ENCODE peak calls at places on chromosomes 5 and 9, in four cellular contexts. One of them, this sample, is unnamed.

GRCh38 chr5:66477591-66477990 is 118.6 kb upstream of the MAST4 start:
- DNase-seq in GM12892: no peak
- DNase-seq in H1: no peak
- DNase-seq in HepG2: no peak
- DNase-seq in this sample: no peak

GRCh38 chr5:170552486-170553122 is 48.8 kb downstream of the KCNIP1 start:
- DNase-seq in GM12892: no peak
- DNase-seq in H1: peak; percentile 25
- DNase-seq in HepG2: no peak
- DNase-seq in this sample: no peak

GRCh38 chr5:154244476-154244875 is 53.9 kb downstream of the GALNT10 start:
- DNase-seq in GM12892: no peak
- DNase-seq in H1: no peak
- DNase-seq in HepG2: no peak
- DNase-seq in this sample: no peak

GRCh38 chr5:179338123-179338676 is 7.1 kb downstream of the ADAMTS2 start:
- DNase-seq in GM12892: no peak
- DNase-seq in H1: no peak
- DNase-seq in HepG2: no peak
- DNase-seq in this sample: no peak

GRCh38 chr5:89827388-89827787 is 582.2 kb downstream of the CETN3 start:
- DNase-seq in GM12892: no peak
- DNase-seq in H1: no peak
- DNase-seq in HepG2: no peak
- DNase-seq in this sample: no peak

GRCh38 chr5:87340716-87341115 is 72.0 kb downstream of the CCNH start:
- DNase-seq in GM12892: no peak
- DNase-seq in H1: no peak
- DNase-seq in HepG2: no peak
- DNase-seq in this sample: no peak

GRCh38 chr5:11222169-11222568 is 461.1 kb upstream of the DAP start:
- DNase-seq in GM12892: no peak
- DNase-seq in H1: no peak
- DNase-seq in HepG2: no peak
- DNase-seq in this sample: no peak

GRCh38 chr5:132054697-132055440 is 5.6 kb upstream of the IL3 start:
- DNase-seq in GM12892: no peak
- DNase-seq in H1: no peak
- DNase-seq in HepG2: no peak
- DNase-seq in this sample: no peak

GRCh38 chr9:136665111-136665703 is 2.5 kb downstream of the EGFL7 start:
- DNase-seq in GM12892: peak; percentile 65
- DNase-seq in H1: no peak
- DNase-seq in HepG2: no peak
- DNase-seq in this sample: peak; percentile 79

GRCh38 chr9:15178621-15179020 is 128.4 kb downstream of the TTC39B start:
- DNase-seq in GM12892: no peak
- DNase-seq in H1: no peak
- DNase-seq in HepG2: no peak
- DNase-seq in this sample: no peak

GRCh38 chr5:108341866-108342265 is 40.0 kb downstream of the FBXL17 start:
- DNase-seq in GM12892: no peak
- DNase-seq in H1: no peak
- DNase-seq in HepG2: no peak
- DNase-seq in this sample: no peak

GRCh38 chr9:22208846-22209585 is 199.9 kb upstream of the CDKN2B start:
- DNase-seq in GM12892: no peak
- DNase-seq in H1: no peak
- DNase-seq in HepG2: no peak
- DNase-seq in this sample: no peak

GRCh38 chr9:132849168-132849831 is 28.8 kb downstream of the AK8 start:
- DNase-seq in GM12892: no peak
- DNase-seq in H1: no peak
- DNase-seq in HepG2: no peak
- DNase-seq in this sample: no peak

GRCh38 chr5:157761690-157762611 is 18.4 kb downstream of the LSM11 start:
- DNase-seq in GM12892: peak; percentile 34
- DNase-seq in H1: no peak
- DNase-seq in HepG2: peak; percentile 60
- DNase-seq in this sample: peak; percentile 42

GRCh38 chr9:134168731-134169130 is 4.4 kb upstream of the RNU6ATAC start:
- DNase-seq in GM12892: no peak
- DNase-seq in H1: no peak
- DNase-seq in HepG2: peak; percentile 17
- DNase-seq in this sample: no peak

GRCh38 chr9:76036762-76037161 is 146.3 kb downstream of the PCSK5 start:
- DNase-seq in GM12892: no peak
- DNase-seq in H1: no peak
- DNase-seq in HepG2: no peak
- DNase-seq in this sample: no peak

GRCh38 chr5:138334867-138335447 is 3.1 kb upstream of the FAM53C start:
- DNase-seq in GM12892: no peak
- DNase-seq in H1: no peak
- DNase-seq in HepG2: no peak
- DNase-seq in this sample: no peak

GRCh38 chr5:35015063-35015462 is 32.7 kb downstream of the AGXT2 start:
- DNase-seq in GM12892: no peak
- DNase-seq in H1: no peak
- DNase-seq in HepG2: no peak
- DNase-seq in this sample: no peak

DNA sequence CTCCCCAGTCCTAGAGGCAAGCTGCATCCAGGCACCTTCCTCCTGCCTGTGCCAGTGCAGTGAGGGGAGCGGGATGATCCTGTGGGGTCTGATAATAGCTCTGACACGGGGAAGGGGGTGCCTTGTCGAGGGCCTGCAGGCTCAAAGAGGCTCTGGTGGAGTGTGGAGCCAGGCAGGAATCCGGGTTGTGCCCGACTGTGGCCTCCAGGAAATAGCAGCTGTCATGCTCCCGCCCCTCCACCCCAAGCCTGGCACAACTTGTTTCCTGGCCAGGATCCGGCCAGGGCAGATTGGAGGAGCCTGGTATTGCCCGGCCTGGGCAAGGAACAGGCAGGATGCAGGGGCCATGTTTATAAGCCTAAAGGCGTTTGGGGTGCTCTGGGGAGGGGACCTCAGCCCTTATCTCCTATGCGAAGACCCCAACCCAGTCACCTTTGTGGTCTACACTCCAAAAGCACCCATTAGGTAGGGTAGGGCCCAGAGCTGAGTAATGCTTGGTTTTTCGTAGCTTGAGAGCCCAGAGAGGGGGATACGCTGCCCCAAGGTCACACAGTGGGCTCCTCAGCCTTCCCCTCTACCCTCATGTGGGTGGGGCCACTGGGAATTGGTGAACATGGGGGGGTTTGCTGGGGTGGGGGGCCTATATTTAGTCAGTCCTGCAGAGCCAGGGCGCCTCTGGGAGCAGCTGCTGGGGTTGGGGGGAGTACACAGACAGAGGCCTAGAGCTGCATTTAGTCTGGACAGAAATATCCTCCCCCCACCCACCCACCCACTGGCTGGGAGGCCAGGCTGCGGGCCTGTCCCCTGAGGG is 12.2 kb downstream of the CXXC5 start:
- DNase-seq in GM12892: no peak
- DNase-seq in H1: no peak
- DNase-seq in HepG2: no peak
- DNase-seq in this sample: no peak
- TF ChIP-seq TAF1 in GM12892: no peak
- TF ChIP-seq TAF1 in H1: no peak
- TF ChIP-seq TAF1 in HepG2: no peak
- TF ChIP-seq TAF1 in this sample: no peak

GRCh38 chr5:124746916-124747769 is 704 bp upstream of the ZNF608 start:
- DNase-seq in GM12892: no peak
- DNase-seq in H1: no peak
- DNase-seq in HepG2: peak; percentile 57
- DNase-seq in this sample: no peak

GRCh38 chr5:124744170-124744911 is 2.1 kb downstream of the ZNF608 start:
- DNase-seq in GM12892: no peak
- DNase-seq in H1: no peak
- DNase-seq in HepG2: no peak
- DNase-seq in this sample: no peak

GRCh38 chr5:124747770-124748686 is 1.6 kb upstream of the ZNF608 start:
- DNase-seq in GM12892: no peak
- DNase-seq in H1: no peak
- DNase-seq in HepG2: no peak
- DNase-seq in this sample: no peak

GRCh38 chr5:124745367-124746251 is 830 bp downstream of the ZNF608 start:
- DNase-seq in GM12892: no peak
- DNase-seq in H1: no peak
- DNase-seq in HepG2: no peak
- DNase-seq in this sample: no peak

DNA sequence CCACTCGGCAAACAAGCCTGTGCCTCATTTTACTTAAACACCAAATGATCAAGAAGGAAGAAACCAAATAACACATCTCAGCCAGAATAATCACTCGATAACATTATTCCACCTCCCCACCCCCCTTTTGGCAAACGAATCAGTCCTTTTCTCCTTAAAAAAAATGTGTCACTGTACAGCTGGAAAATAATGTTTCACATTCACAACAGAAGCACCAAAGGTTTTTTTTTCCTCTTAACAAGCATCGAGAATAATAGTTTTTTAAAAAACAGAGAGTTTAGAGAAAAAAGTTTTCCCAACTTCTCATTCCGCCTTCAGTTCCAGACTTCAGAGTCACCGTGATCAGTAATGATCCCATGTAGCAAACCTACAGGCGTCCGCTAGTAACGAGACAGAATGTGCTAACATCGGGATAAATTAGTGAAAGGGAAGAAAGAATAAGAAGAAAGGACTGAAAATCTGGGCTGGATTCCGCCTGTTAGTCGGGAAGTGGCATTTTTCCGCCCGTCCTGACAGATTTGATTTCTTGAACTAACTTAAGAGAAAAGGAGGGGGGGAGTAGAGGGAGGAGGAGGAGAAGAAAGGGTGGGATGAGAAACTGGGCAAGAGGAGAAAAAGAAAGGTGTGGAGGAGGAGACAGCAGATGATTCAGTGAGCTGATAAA is at the start of gene ZNF608:
- DNase-seq in GM12892: no peak
- DNase-seq in H1: no peak
- DNase-seq in HepG2: peak; percentile 6
- DNase-seq in this sample: no peak
- TF ChIP-seq TAF1 in GM12892: no peak
- TF ChIP-seq TAF1 in H1: no peak
- TF ChIP-seq TAF1 in HepG2: no peak
- TF ChIP-seq TAF1 in this sample: no peak

DNA sequence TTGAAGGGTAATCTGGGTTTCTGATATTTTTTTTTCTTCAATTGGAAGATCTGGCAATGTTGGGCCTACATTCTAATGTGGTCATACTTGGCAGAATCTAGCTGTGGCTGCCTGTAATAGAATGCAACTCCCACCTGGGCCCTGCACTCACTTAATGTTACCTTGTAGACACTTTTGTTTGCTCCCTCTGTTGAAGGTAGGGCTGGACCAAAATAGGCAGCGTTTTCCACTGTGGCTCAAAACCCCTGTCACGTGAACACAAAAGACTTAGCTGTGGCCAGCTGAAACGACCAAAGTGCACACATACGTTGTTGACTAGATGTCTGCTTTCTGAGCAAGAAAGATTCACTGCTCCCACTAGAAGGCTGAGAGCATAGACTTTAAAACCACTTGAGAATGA is 117.6 kb upstream of the HMHB1 start:
- DNase-seq in GM12892: no peak
- DNase-seq in H1: no peak
- DNase-seq in HepG2: peak; percentile 67
- DNase-seq in this sample: no peak
- TF ChIP-seq TAF1 in GM12892: no peak
- TF ChIP-seq TAF1 in H1: no peak
- TF ChIP-seq TAF1 in HepG2: no peak
- TF ChIP-seq TAF1 in this sample: no peak

GRCh38 chr9:16207161-16207560 is 654.3 kb downstream of the CCDC171 start:
- DNase-seq in GM12892: no peak
- DNase-seq in H1: no peak
- DNase-seq in HepG2: no peak
- DNase-seq in this sample: no peak
- TF ChIP-seq TAF1 in GM12892: no peak
- TF ChIP-seq TAF1 in H1: no peak
- TF ChIP-seq TAF1 in HepG2: no peak
- TF ChIP-seq TAF1 in this sample: no peak

GRCh38 chr5:142324377-142324870 is 397 bp downstream of the SPRY4 start:
- DNase-seq in GM12892: no peak
- DNase-seq in H1: no peak
- DNase-seq in HepG2: no peak
- DNase-seq in this sample: peak; percentile 56

GRCh38 chr5:142327111-142327842 is 2.5 kb upstream of the SPRY4 start:
- DNase-seq in GM12892: no peak
- DNase-seq in H1: no peak
- DNase-seq in HepG2: no peak
- DNase-seq in this sample: no peak

GRCh38 chr5:142324871-142325676 is at the start of gene SPRY4:
- DNase-seq in GM12892: peak; percentile 68
- DNase-seq in H1: peak; percentile 96
- DNase-seq in HepG2: peak; percentile 97
- DNase-seq in this sample: peak; percentile 76

GRCh38 chr5:142326480-142326938 is 1.7 kb upstream of the SPRY4 start:
- DNase-seq in GM12892: no peak
- DNase-seq in H1: no peak
- DNase-seq in HepG2: no peak
- DNase-seq in this sample: no peak

DNA sequence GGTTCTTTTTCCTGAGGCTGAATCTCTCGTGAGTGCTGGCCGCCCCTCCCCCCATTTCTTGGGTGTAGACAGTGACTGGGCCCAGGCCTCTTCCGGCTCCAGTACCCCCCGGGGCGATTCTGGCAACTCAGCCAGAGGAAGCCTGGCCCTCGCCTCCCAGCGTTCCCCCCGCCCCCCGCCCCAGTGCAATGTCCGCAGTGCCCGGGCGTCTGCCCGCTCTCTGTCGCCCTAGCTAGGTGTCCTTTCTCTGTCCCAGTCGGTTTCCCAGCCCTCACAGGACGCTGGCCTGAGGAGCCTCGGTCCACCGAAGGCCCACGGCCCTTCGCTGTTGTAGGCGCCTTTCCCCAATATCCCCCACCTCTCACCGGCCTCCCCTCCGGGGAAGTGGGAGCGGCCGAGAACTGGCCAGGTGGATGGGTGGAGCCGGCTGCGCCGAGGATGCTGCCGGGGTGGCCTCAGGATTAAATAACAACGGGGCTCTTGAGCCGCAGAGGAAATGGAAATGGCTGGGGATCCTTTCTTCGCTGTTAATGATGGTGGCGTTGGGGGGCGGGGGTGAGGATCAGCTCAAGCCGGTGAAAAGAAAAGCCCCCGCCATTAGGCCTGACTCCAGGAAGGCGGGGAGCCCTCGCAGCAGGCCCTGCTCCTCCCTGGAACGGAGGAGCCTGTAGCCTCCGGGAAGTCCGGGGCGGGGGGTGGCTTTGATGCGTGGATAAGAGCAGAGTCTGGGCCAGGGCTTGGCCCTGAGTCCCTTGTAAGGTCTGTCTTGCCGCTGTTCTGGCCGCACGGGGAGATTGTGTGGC is 1.1 kb upstream of the SPRY4 start:
- DNase-seq in GM12892: no peak
- DNase-seq in H1: peak; percentile 79
- DNase-seq in HepG2: peak; percentile 73
- DNase-seq in this sample: peak; percentile 28
- TF ChIP-seq TAF1 in GM12892: no peak
- TF ChIP-seq TAF1 in H1: peak; percentile 68
- TF ChIP-seq TAF1 in HepG2: peak; percentile 49
- TF ChIP-seq TAF1 in this sample: no peak